ENCODE peak calls at places on chromosome 3, in eight cellular contexts. I is iPS-NIHi11; S is NCI-H1092; L is activated CD8-positive, alpha-beta T cell treated with anti-CD3 and anti-CD28 coated beads, Interleukin-2, amount 10 ng/mL, durations not matched to agents 7 days and 5 days; W is neural crest cell; D is psoas muscle; X is activated T-cell treated with anti-CD3 and anti-CD28 coated beads, Interleukin-2, amount 50 U/mL, for 72 hours; Y is AG08396. V is an unnamed sample.

GRCh38 chr3:45026038-45026437 is at the start of gene CLEC3B:
- DNase-seq in I (no peak), S (no peak), L (no peak), W (no peak), D (peak; percentile 81), X (no peak), Y (peak; percentile 62), V (no peak)

GRCh38 chr3:33831053-33831452 is 32.6 kb downstream of the PDCD6IP start:
- DNase-seq in I (no peak), S (no peak), L (no peak), W (no peak), D (no peak), X (no peak), Y (no peak), V (no peak)

GRCh38 chr3:134463676-134464611 is 21.8 kb downstream of the ANAPC13 start:
- DNase-seq in I (peak; percentile 69), S (no peak), L (no peak), W (no peak), D (peak; percentile 86), X (no peak), Y (peak; percentile 82), V (peak; percentile 92)

GRCh38 chr3:40550168-40550567 is 25.4 kb downstream of the ZNF621 start:
- DNase-seq in I (no peak), S (no peak), L (no peak), W (no peak), D (no peak), X (no peak), Y (no peak), V (no peak)

GRCh38 chr3:156356537-156357363 is 198.2 kb downstream of the SSR3 start:
- DNase-seq in I (no peak), S (no peak), L (no peak), W (no peak), D (no peak), X (no peak), Y (no peak), V (no peak)

GRCh38 chr3:34544136-34544535 is 745.7 kb downstream of the PDCD6IP start:
- DNase-seq in I (no peak), S (no peak), L (no peak), W (no peak), D (no peak), X (no peak), Y (no peak), V (no peak)

GRCh38 chr3:100260081-100260684 is 609 bp upstream of the TBC1D23 start:
- DNase-seq in I (peak; percentile 32), S (peak; percentile 41), L (no peak), W (peak; percentile 6), D (peak; percentile 81), X (no peak), Y (peak; percentile 42), V (peak; percentile 73)

GRCh38 chr3:141193431-141193830 is 38.2 kb upstream of the PXYLP1 start:
- DNase-seq in I (no peak), S (no peak), L (no peak), W (no peak), D (no peak), X (no peak), Y (no peak), V (no peak)

GRCh38 chr3:61685755-61686154 is 124.4 kb downstream of the PTPRG start:
- DNase-seq in I (no peak), S (peak; percentile 74), L (no peak), W (no peak), D (no peak), X (no peak), Y (no peak), V (no peak)

GRCh38 chr3:65539620-65540019 is 499.1 kb downstream of the MAGI1 start:
- DNase-seq in I (peak; percentile 47), S (no peak), L (no peak), W (no peak), D (no peak), X (no peak), Y (no peak), V (peak; percentile 54)

GRCh38 chr3:58336135-58336882 is 3.6 kb downstream of the PXK start:
- DNase-seq in I (no peak), S (no peak), L (no peak), W (no peak), D (no peak), X (no peak), Y (peak; percentile 63), V (no peak)

GRCh38 chr3:46410669-46411068 is 3.6 kb downstream of the CCRL2 start:
- DNase-seq in I (no peak), S (no peak), L (no peak), W (no peak), D (no peak), X (no peak), Y (no peak), V (no peak)

GRCh38 chr3:149010966-149011365 is 19.6 kb downstream of the GYG1 start:
- DNase-seq in I (no peak), S (no peak), L (no peak), W (no peak), D (no peak), X (no peak), Y (no peak), V (no peak)

GRCh38 chr3:86865506-86865905 is 125.4 kb downstream of the VGLL3 start:
- DNase-seq in I (no peak), S (no peak), L (no peak), W (no peak), D (no peak), X (no peak), Y (peak; percentile 4), V (no peak)

GRCh38 chr3:61562810-61563613 is 1.6 kb downstream of the PTPRG start:
- DNase-seq in I (peak; percentile 28), S (no peak), L (no peak), W (peak; percentile 17), D (peak; percentile 69), X (no peak), Y (peak; percentile 69), V (peak; percentile 66)

GRCh38 chr3:115550285-115550741 is 73.0 kb upstream of the GAP43 start:
- DNase-seq in I (no peak), S (no peak), L (no peak), W (no peak), D (no peak), X (no peak), Y (no peak), V (no peak)

GRCh38 chr3:71532639-71533395 is 50.7 kb downstream of the FOXP1 start:
- DNase-seq in I (no peak), S (no peak), L (no peak), W (no peak), D (no peak), X (no peak), Y (no peak), V (no peak)

GRCh38 chr3:125043599-125044151 is 12.1 kb downstream of the HEG1 start:
- DNase-seq in I (no peak), S (no peak), L (no peak), W (no peak), D (peak; percentile 82), X (no peak), Y (no peak), V (no peak)

GRCh38 chr3:127006781-127007436 is 24.0 kb downstream of the PLXNA1 start:
- DNase-seq in I (no peak), S (no peak), L (no peak), W (no peak), D (no peak), X (no peak), Y (no peak), V (no peak)

V was measured in neural progenitor cell.